ENCODE peak calls at places on chromosomes 11 and 22, in five cellular contexts. P is prostate gland, N is spleen, W is uterus, Z is transverse colon. K is an unnamed sample.

GRCh38 chr11:37788141-37788877 is 1190.3 kb upstream of the RAG2 start:
- DNase-seq in P (no peak), N (no peak), W (no peak), Z (no peak), K (no peak)

GRCh38 chr22:47065756-47066615 is 303.5 kb downstream of the TBC1D22A start:
- DNase-seq in P (no peak), N (peak), W (no peak), Z (peak), K (peak)

GRCh38 chr22:27918351-27919221 is 470 bp downstream of the PITPNB start:
- DNase-seq in P (peak), N (no peak), W (peak), Z (peak), K (peak)

GRCh38 chr22:41833369-41834004 is 582 bp downstream of the SREBF2 start:
- DNase-seq in P (peak), N (peak), W (peak), Z (peak), K (peak)

GRCh38 chr22:50544078-50544745 is 1.5 kb upstream of the KLHDC7B start:
- DNase-seq in P (peak), N (peak), W (no peak), Z (peak), K (peak)

GRCh38 chr11:34176980-34177319 is 71.5 kb downstream of the NAT10 start:
- DNase-seq in P (no peak), N (no peak), W (no peak), Z (no peak), K (no peak)

GRCh38 chr11:17894929-17895658 is 117.8 kb downstream of the SERGEF start:
- DNase-seq in P (no peak), N (no peak), W (no peak), Z (no peak), K (no peak)

GRCh38 chr11:72856551-72857342 is 42.5 kb downstream of the ATG16L2 start:
- DNase-seq in P (no peak), N (no peak), W (no peak), Z (no peak), K (no peak)

GRCh38 chr22:25232301-25232700 is 12.9 kb downstream of the CRYBB2 start:
- DNase-seq in P (no peak), N (no peak), W (no peak), Z (no peak), K (no peak)

GRCh38 chr22:44799077-44799931 is 46.9 kb downstream of the ARHGAP8 start:
- DNase-seq in P (no peak), N (no peak), W (no peak), Z (no peak), K (no peak)

GRCh38 chr11:2355000-2355644 is 22.0 kb upstream of the CD81 start:
- DNase-seq in P (no peak), N (no peak), W (no peak), Z (no peak), K (no peak)

GRCh38 chr22:39214383-39215069 is 30.3 kb downstream of the PDGFB start:
- DNase-seq in P (peak), N (peak), W (peak), Z (no peak), K (peak)

GRCh38 chr22:32567544-32567943 is 92.9 kb downstream of the FBXO7 start:
- DNase-seq in P (no peak), N (no peak), W (no peak), Z (no peak), K (no peak)

GRCh38 chr11:17540807-17541206 is 3.4 kb downstream of the USH1C start:
- DNase-seq in P (no peak), N (no peak), W (no peak), Z (no peak), K (no peak)

GRCh38 chr11:57638811-57639320 is 10.8 kb downstream of the YPEL4 start:
- DNase-seq in P (no peak), N (no peak), W (no peak), Z (no peak), K (no peak)

GRCh38 chr11:70525006-70525405 is 126.7 kb downstream of the CTTN start:
- DNase-seq in P (peak), N (peak), W (no peak), Z (no peak), K (no peak)

GRCh38 chr11:10678106-10678505 is 15.4 kb downstream of the IRAG1 start:
- DNase-seq in P (no peak), N (no peak), W (no peak), Z (no peak), K (no peak)

GRCh38 chr11:28342704-28343103 is 234.5 kb downstream of the METTL15 start:
- DNase-seq in P (no peak), N (no peak), W (no peak), Z (no peak), K (no peak)

GRCh38 chr22:32623943-32624342 is 149.3 kb downstream of the FBXO7 start:
- DNase-seq in P (peak), N (no peak), W (peak), Z (peak), K (peak)

GRCh38 chr11:121692236-121692635 is 239.5 kb upstream of the SORL1-AS1 start:
- DNase-seq in P (no peak), N (no peak), W (no peak), Z (no peak), K (no peak)

GRCh38 chr11:112961146-112961668 is at the start of gene NCAM1:
- DNase-seq in P (no peak), N (peak), W (peak), Z (peak), K (peak)

GRCh38 chr11:118604566-118604965 is 2.8 kb upstream of the PHLDB1 start:
- DNase-seq in P (no peak), N (no peak), W (no peak), Z (no peak), K (no peak)

GRCh38 chr22:49962012-49962750 is 1.6 kb downstream of the PIM3 start:
- DNase-seq in P (peak), N (peak), W (peak), Z (peak), K (peak)

GRCh38 chr11:97772696-97773095 is 1248.1 kb upstream of the CNTN5 start:
- DNase-seq in P (no peak), N (no peak), W (no peak), Z (no peak), K (no peak)

GRCh38 chr11:117691501-117691900 is 105.5 kb downstream of the DSCAML1 start:
- DNase-seq in P (no peak), N (no peak), W (no peak), Z (no peak), K (no peak)

GRCh38 chr11:47514825-47515647 is 37.9 kb downstream of the CELF1 start:
- DNase-seq in P (no peak), N (no peak), W (no peak), Z (no peak), K (no peak)

GRCh38 chr11:44185522-44185921 is 90.0 kb downstream of the EXT2 start:
- DNase-seq in P (no peak), N (no peak), W (no peak), Z (no peak), K (no peak)

GRCh38 chr11:102192349-102193066 is 82.3 kb downstream of the YAP1 start:
- DNase-seq in P (no peak), N (no peak), W (no peak), Z (no peak), K (no peak)

GRCh38 chr11:35214792-35215193 is 75.8 kb downstream of the CD44 start:
- DNase-seq in P (no peak), N (no peak), W (no peak), Z (no peak), K (no peak)

GRCh38 chr11:129115652-129116585 is 76.2 kb downstream of the ARHGAP32 start:
- DNase-seq in P (no peak), N (no peak), W (no peak), Z (no peak), K (no peak)

GRCh38 chr11:36509265-36509664 is 807 bp downstream of the TRAF6 start:
- DNase-seq in P (no peak), N (no peak), W (no peak), Z (no peak), K (no peak)

GRCh38 chr11:19080579-19080993 is 20.1 kb upstream of the MRGPRX2 start:
- DNase-seq in P (peak), N (no peak), W (no peak), Z (no peak), K (peak)

DNA sequence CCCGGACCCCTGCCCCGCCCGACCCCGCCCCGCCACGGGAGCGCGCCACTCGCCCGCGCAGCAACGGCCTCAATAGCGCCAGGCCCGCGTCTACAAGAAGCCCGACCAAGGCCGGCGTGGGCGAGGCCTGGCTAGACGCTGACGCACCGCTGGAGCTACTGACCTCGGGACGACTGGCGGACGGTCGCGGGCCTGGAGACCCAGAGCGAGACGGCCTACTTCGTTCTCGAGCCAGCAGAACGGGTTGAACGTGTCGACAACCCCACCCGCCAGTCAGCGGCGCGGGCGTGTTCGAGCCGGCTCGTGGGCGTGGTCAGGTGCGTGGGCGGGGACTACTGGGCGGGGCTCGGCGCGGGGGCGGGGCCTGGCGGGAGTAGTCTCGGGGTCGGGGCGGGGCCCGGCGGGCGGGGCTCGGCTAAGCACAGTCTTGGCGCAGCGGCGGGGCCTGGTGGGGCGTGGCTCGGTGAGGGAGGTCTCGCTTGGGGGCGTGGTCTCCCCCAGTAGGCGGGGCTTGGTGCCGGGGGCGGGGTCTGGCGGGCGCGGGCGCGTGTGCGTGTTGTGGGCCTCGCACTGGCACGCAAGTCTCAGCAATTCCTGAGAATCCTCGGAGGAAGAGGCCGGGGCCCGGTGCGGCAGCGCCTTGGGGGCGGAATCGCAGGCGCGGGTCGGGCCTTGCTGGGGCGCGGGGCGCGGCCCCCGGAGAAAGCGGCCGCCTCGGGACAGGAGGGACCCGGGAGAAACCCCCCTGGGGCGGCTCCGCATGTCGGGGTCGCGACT is at the start of gene RNH1:
- DNase-seq in P (peak), N (peak), W (peak), Z (peak), K (peak)
- TF ChIP-seq POLR2A in P (peak), N (no peak), W (peak), Z (peak), K (peak)

GRCh38 chr11:60765355-60765754 is 8.7 kb downstream of the MS4A15 start:
- DNase-seq in P (no peak), N (peak), W (no peak), Z (no peak), K (no peak)

GRCh38 chr11:60761436-60762190 is 4.9 kb downstream of the MS4A15 start:
- DNase-seq in P (no peak), N (no peak), W (no peak), Z (no peak), K (no peak)

GRCh38 chr11:60764879-60765278 is 8.2 kb downstream of the MS4A15 start:
- DNase-seq in P (no peak), N (no peak), W (no peak), Z (no peak), K (no peak)

GRCh38 chr11:60763692-60764369 is 7.2 kb downstream of the MS4A15 start:
- DNase-seq in P (no peak), N (peak), W (no peak), Z (no peak), K (no peak)

DNA sequence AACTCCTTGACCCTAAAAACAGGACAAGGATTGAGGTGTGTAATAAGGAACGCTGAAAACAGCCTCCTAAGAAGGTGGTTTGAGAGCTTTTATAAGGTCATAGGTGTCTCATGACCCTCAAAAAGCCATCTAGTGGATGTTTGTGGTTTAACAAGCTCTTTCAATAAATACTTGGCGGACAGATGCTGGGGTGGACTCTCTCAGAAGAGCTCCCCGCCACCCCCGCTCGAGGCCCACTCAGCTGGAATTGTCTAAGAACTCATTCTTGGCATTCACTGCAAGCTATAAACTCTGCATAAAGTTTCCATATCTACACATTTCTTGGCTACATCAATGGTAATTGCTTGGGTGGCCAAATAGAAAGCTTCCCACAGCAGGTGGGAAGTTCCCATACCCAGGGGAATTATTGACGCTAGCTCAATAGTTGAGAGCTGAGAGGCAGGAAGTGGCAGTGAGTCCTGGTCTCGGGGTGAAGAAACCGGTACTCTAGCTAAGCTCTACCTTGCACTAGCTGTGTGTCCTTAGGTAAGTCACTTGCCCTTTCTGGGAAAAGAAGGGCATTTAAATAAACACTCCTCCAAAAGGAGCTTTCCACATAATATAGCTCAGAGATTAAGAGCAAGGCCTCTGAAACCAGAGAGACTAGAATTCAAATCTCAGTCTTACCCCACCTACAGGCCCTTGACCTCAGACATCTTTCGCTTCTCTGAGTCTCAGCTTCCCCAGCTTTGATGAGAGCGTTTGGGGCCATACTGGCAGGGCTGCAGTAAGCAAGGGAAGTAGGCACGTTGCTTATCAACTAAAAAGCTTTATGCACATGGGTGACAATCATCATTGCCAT is 6.4 kb downstream of the MS4A15 start:
- DNase-seq in P (no peak), N (peak), W (no peak), Z (no peak), K (peak)
- TF ChIP-seq CTCF in P (no peak), N (no peak), W (no peak), Z (no peak), K (peak)

DNA sequence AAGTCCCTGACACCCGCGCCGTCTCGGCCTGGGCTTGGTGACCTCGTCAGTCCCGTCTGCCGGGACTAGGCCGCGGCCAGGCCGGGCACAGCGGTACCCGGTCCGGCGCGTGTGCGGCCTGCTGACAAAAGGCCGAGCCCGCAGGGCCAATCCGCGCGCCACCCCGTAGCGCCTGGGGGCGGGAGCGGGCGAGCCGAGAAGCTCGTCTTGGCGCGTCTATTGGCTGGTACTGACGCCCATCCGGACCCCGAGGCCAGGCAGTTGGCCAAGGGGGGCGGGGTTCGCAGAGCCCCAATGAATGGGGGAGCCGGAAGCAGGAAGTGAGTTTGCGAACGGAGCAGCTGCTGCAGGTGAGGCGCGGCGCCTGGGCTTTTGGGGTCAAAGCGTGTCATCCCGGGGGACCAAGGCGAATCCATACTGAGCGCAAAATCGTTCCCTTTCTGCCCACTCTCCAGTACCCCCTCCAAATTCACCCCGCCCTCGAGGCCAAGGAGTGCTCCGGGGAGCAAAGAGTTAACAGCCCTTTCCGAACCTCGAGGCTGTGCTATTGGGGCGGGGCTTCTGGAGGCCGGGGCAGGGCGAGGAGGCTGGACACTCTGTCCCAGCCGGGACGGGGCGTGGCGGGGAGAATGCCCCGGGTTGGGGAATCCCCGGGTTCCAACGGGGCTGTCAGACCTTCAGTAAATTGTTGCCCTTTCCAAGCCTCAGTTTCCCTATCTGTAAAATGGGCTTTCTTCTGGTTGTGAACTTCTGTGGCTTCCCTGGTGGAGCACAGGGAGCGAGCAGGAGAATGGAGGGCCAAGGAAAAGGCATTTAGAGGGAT is at the start of gene DPP3:
- DNase-seq in P (peak), N (peak), W (peak), Z (peak), K (peak)
- TF ChIP-seq POLR2A in P (peak), N (peak), W (peak), Z (peak), K (peak)

GRCh38 chr11:1048375-1049070 is 12.0 kb upstream of the MUC6 start:
- DNase-seq in P (no peak), N (no peak), W (no peak), Z (no peak), K (no peak)
- TF ChIP-seq CTCF in P (no peak), N (no peak), W (no peak), Z (no peak), K (no peak)

GRCh38 chr22:43266117-43266516 is 77.1 kb downstream of the SCUBE1 start:
- DNase-seq in P (no peak), N (no peak), W (no peak), Z (no peak), K (no peak)

GRCh38 chr22:43262990-43263644 is 76.2 kb upstream of the TTLL12 start:
- DNase-seq in P (no peak), N (peak), W (no peak), Z (peak), K (peak)

GRCh38 chr22:43260818-43261217 is 73.9 kb upstream of the TTLL12 start:
- DNase-seq in P (no peak), N (no peak), W (no peak), Z (no peak), K (no peak)

GRCh38 chr22:43267332-43267731 is 75.8 kb downstream of the SCUBE1 start:
- DNase-seq in P (no peak), N (no peak), W (no peak), Z (no peak), K (no peak)

GRCh38 chr22:43263645-43264514 is 76.9 kb upstream of the TTLL12 start:
- DNase-seq in P (peak), N (peak), W (peak), Z (peak), K (peak)
- TF ChIP-seq POLR2A in P (no peak), N (no peak), W (no peak), Z (no peak), K (no peak)

GRCh38 chr11:31236052-31236652 is 133.4 kb downstream of the DCDC1 start:
- DNase-seq in P (no peak), N (no peak), W (no peak), Z (no peak), K (no peak)
- TF ChIP-seq CTCF in P (peak), N (no peak), W (no peak), Z (no peak), K (peak)

GRCh38 chr11:78211565-78211964 is 22.8 kb downstream of the USP35 start:
- DNase-seq in P (no peak), N (no peak), W (no peak), Z (no peak), K (no peak)

GRCh38 chr11:78214331-78215194 is 25.8 kb downstream of the USP35 start:
- DNase-seq in P (no peak), N (peak), W (no peak), Z (no peak), K (no peak)

GRCh38 chr11:78210000-78210608 is 21.4 kb downstream of the USP35 start:
- DNase-seq in P (no peak), N (peak), W (no peak), Z (no peak), K (no peak)

GRCh38 chr11:78213526-78214330 is 25.0 kb downstream of the USP35 start:
- DNase-seq in P (no peak), N (no peak), W (peak), Z (no peak), K (no peak)

DNA sequence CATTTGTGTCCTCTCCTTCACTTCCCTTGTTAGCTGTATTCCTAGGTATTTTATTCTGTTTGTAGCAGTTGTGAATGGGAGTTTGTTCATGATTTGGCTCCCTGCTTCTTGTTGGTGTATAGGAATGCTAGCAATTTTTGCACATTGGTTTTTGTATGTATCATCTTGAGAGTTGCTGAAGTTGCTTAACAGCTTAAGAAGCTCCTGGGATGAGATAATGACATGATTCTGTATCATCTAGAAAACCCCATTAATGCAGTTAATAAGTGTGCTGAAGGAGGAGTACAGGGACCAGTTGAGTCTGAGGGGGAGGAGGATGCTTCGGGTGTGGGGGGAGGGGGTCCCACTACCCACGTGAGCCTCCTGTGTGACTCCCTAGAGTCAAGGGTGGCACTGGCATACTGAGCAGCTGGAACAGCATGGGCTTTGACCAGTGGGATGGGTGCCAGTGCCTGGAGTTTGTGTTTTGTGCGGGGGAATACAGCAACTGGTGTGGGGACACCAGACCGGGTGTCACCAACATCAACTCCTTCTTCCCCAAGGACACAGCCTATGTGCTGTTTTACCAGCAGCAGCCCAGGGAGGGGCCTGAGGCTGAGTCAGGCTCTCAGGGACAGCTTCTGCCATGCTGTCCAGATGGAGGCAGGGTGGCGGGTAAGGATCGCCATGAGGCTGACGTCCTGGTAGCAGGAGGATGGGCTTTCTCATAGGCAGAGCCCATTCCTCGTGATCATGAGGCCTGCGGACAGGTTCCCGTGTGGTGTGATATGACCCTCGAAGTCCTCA is 24.1 kb downstream of the USP35 start:
- DNase-seq in P (no peak), N (no peak), W (peak), Z (no peak), K (no peak)
- TF ChIP-seq POLR2A in P (no peak), N (no peak), W (no peak), Z (no peak), K (no peak)